ENCODE peak calls at places on chromosomes 11 and 22, in four cellular contexts. J, N, Q and G are unnamed samples.

GRCh38 chr11:45264839-45265515 is 21.2 kb downstream of the SYT13 start:
- DNase-seq in J (no peak), N (no peak), Q (peak; percentile 82), G (no peak)

GRCh38 chr11:78708388-78708787 is 133.7 kb upstream of the NARS2 start:
- DNase-seq in J (no peak), N (no peak), Q (peak; percentile 83), G (no peak)

GRCh38 chr11:58574851-58575250 is 805 bp downstream of the LPXN start:
- DNase-seq in J (no peak), N (no peak), Q (peak; percentile 64), G (no peak)

GRCh38 chr11:61966673-61967176 is 709 bp downstream of the FTH1 start:
- DNase-seq in J (peak; percentile 81), N (no peak), Q (peak; percentile 49), G (peak; percentile 58)

GRCh38 chr11:102453286-102453797 is 777 bp upstream of the TMEM123 start:
- DNase-seq in J (no peak), N (no peak), Q (peak; percentile 42), G (no peak)

GRCh38 chr22:50674606-50675552 is 2.3 kb downstream of the SHANK3 start:
- DNase-seq in J (peak; percentile 18), N (no peak), Q (peak; percentile 73), G (peak; percentile 81)

GRCh38 chr22:37266581-37267127 is 15.7 kb upstream of the CYTH4 start:
- DNase-seq in J (no peak), N (no peak), Q (no peak), G (no peak)

GRCh38 chr11:73226297-73227006 is 8.4 kb downstream of the P2RY2 start:
- DNase-seq in J (no peak), N (peak; percentile 65), Q (no peak), G (no peak)

GRCh38 chr11:70204466-70204799 is 1.3 kb downstream of the FADD start:
- DNase-seq in J (peak; percentile 58), N (no peak), Q (no peak), G (no peak)

GRCh38 chr22:29478326-29479276 is 1.4 kb upstream of the NEFH start:
- DNase-seq in J (peak; percentile 53), N (no peak), Q (no peak), G (no peak)

GRCh38 chr22:27262371-27262770 is 539.2 kb downstream of the MN1 start:
- DNase-seq in J (no peak), N (no peak), Q (no peak), G (no peak)

GRCh38 chr11:84824624-84825023 is 802.5 kb downstream of the DLG2 start:
- DNase-seq in J (no peak), N (no peak), Q (no peak), G (no peak)

GRCh38 chr11:12824281-12825041 is 150.2 kb downstream of the TEAD1 start:
- DNase-seq in J (peak; percentile 67), N (no peak), Q (no peak), G (no peak)

GRCh38 chr11:123302751-123303195 is 107.7 kb upstream of the CLMP start:
- DNase-seq in J (no peak), N (no peak), Q (peak; percentile 73), G (no peak)

GRCh38 chr11:119906376-119906775 is 177.4 kb upstream of the NECTIN1 start:
- DNase-seq in J (no peak), N (no peak), Q (no peak), G (no peak)

GRCh38 chr11:44028401-44028800 is 19.4 kb upstream of the ACCSL start:
- DNase-seq in J (no peak), N (peak; percentile 31), Q (no peak), G (peak; percentile 24)

GRCh38 chr11:114031599-114032320 is 27.8 kb upstream of the ZBTB16 start:
- DNase-seq in J (no peak), N (no peak), Q (peak; percentile 25), G (no peak)

GRCh38 chr11:96023311-96023710 is 99.4 kb upstream of the MTMR2 start:
- DNase-seq in J (no peak), N (no peak), Q (no peak), G (no peak)

GRCh38 chr11:96027021-96027420 is 103.1 kb upstream of the MTMR2 start:
- DNase-seq in J (no peak), N (no peak), Q (no peak), G (no peak)

GRCh38 chr11:96021901-96022650 is 98.2 kb upstream of the MTMR2 start:
- DNase-seq in J (no peak), N (no peak), Q (no peak), G (no peak)

GRCh38 chr11:96026310-96026709 is 102.4 kb upstream of the MTMR2 start:
- DNase-seq in J (no peak), N (no peak), Q (no peak), G (no peak)

GRCh38 chr11:96024666-96025065 is 100.8 kb upstream of the MTMR2 start:
- DNase-seq in J (no peak), N (no peak), Q (no peak), G (no peak)
- TF ChIP-seq CTCF in J (no peak), N (no peak), Q (no peak), G (no peak)

DNA sequence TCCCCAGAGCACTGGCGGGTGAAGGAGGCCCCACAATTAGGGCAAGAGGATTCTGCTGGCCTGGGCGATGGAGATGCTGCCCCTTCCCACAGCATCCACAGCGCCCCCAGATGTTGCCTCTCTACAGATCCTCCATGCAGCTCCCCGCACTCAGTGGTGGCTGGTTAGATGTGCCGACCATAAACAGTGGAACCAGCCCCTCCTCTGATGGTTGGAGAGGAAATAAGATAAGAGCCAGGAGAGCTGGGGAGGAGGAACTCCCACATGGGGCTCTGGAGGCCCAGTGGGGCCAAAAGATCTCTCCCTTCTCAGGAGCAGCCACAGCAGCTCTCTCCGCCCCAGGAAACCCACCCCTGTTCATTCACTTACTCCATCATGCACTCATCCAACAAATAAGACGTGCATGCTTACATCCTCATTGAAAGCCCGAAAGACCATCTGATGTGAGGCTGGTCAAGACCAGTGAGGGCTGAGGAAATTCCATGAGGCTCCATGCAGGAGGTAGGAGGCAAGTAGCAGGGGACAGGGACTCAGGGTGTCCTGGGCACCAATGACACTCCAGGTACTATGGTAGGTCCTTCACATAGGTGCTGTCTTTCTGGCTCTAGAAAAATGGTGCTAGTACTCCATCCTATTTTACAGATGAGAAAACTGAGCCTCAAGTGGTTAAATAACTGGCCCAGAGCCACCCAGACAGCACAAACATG is 1.5 kb downstream of the PTGDR2 start:
- DNase-seq in J (peak; percentile 92), N (no peak), Q (no peak), G (no peak)
- TF ChIP-seq CTCF in J (no peak), N (no peak), Q (no peak), G (no peak)

GRCh38 chr22:45832959-45833580 is 143.9 kb downstream of the WNT7B start:
- DNase-seq in J (no peak), N (no peak), Q (no peak), G (no peak)

GRCh38 chr22:45831394-45831793 is 145.6 kb downstream of the WNT7B start:
- DNase-seq in J (no peak), N (no peak), Q (peak; percentile 62), G (no peak)

GRCh38 chr22:45830531-45831245 is 146.3 kb downstream of the WNT7B start:
- DNase-seq in J (no peak), N (no peak), Q (peak; percentile 71), G (no peak)

GRCh38 chr22:45833613-45834012 is 143.3 kb downstream of the WNT7B start:
- DNase-seq in J (no peak), N (no peak), Q (no peak), G (no peak)

GRCh38 chr22:45832180-45832579 is 144.8 kb downstream of the WNT7B start:
- DNase-seq in J (no peak), N (no peak), Q (no peak), G (no peak)
- TF ChIP-seq CTCF in J (peak; percentile 16), N (no peak), Q (peak; percentile 27), G (no peak)

DNA sequence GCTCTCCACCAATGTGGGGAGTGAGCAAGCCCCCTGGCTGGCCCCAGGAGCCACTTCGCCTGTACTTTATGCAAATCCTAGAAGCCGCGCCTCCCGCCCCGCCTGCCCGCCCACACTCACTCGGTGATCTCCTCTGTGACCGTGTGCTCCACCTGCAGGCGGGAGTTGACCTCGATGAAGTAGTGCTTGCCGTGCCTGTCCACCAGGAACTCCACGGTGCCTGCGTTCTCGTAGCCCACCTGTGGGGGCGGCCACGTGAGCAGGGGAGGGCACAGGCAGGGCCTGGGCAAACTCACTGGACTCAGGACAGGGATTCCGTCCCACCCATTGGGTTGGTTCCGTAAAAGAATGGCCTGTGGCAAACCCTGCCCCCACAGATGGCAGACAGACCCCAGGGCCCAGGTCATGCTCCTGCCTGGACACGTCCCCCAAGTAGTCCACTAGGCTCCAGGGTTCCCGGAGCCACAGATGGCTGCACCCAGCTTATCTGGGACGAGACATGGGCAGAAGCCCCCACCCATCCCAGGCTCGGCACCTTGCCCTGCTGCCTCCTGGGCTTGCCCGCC is 11.9 kb downstream of the LRFN4 start:
- DNase-seq in J (peak; percentile 90), N (no peak), Q (peak; percentile 87), G (no peak)
- TF ChIP-seq CTCF in J (peak; percentile 85), N (no peak), Q (peak; percentile 82), G (peak; percentile 61)

GRCh38 chr11:65352783-65353182 is 1.8 kb upstream of the TIGD3 start:
- DNase-seq in J (no peak), N (no peak), Q (peak; percentile 58), G (no peak)
- TF ChIP-seq CTCF in J (peak; percentile 29), N (no peak), Q (peak; percentile 68), G (peak; percentile 67)